ENCODE peak calls at places on chromosomes 6 and 20, in six cellular contexts. F, Q, Z, O, S and I are unnamed samples.

GRCh38 chr20:35253010-35253409 is 24.9 kb downstream of the MMP24OS start:
- DNase-seq in F (no peak), Q (no peak), Z (no peak), O (no peak), S (no peak), I (no peak)

GRCh38 chr20:46569961-46570360 is 19.5 kb upstream of the OCSTAMP start:
- DNase-seq in F (no peak), Q (no peak), Z (no peak), O (no peak), S (no peak), I (no peak)

GRCh38 chr20:4795394-4795793 is 73.7 kb downstream of the PRND start:
- DNase-seq in F (peak), Q (no peak), Z (peak), O (no peak), S (peak), I (peak)

GRCh38 chr6:98581725-98582124 is 252.6 kb upstream of the POU3F2 start:
- DNase-seq in F (no peak), Q (no peak), Z (peak), O (no peak), S (peak), I (no peak)

GRCh38 chr20:25864326-25864970 is 167.8 kb upstream of the ZNF337 start:
- DNase-seq in F (no peak), Q (no peak), Z (no peak), O (no peak), S (no peak), I (no peak)

GRCh38 chr6:146985111-146985510 is 219.1 kb upstream of the STXBP5 start:
- DNase-seq in F (no peak), Q (no peak), Z (no peak), O (no peak), S (no peak), I (no peak)

GRCh38 chr6:14178083-14178445 is 60.5 kb downstream of the CD83 start:
- DNase-seq in F (no peak), Q (no peak), Z (peak), O (no peak), S (no peak), I (no peak)

GRCh38 chr6:46090115-46091079 is 39.4 kb upstream of the ENPP4 start:
- DNase-seq in F (peak), Q (peak), Z (peak), O (peak), S (peak), I (peak)

GRCh38 chr6:98947411-98948292 is at the start of gene FBXL4:
- DNase-seq in F (peak), Q (peak), Z (peak), O (peak), S (peak), I (peak)

GRCh38 chr20:39875493-39876110 is 813.4 kb downstream of the MAFB start:
- DNase-seq in F (no peak), Q (no peak), Z (no peak), O (no peak), S (no peak), I (no peak)

GRCh38 chr6:43717822-43718221 is 30.2 kb upstream of the MRPS18A start:
- DNase-seq in F (no peak), Q (no peak), Z (no peak), O (no peak), S (no peak), I (no peak)

GRCh38 chr6:44867561-44868334 is 460.4 kb upstream of the RUNX2 start:
- DNase-seq in F (no peak), Q (no peak), Z (no peak), O (no peak), S (no peak), I (peak)

GRCh38 chr6:142903806-142904205 is 41.2 kb downstream of the HIVEP2 start:
- DNase-seq in F (no peak), Q (no peak), Z (peak), O (no peak), S (no peak), I (no peak)

GRCh38 chr20:47353697-47354387 is 2.7 kb downstream of the ZMYND8 start:
- DNase-seq in F (no peak), Q (no peak), Z (no peak), O (no peak), S (no peak), I (no peak)

GRCh38 chr20:49668181-49668877 is 45.3 kb downstream of the B4GALT5 start:
- DNase-seq in F (peak), Q (peak), Z (no peak), O (no peak), S (no peak), I (peak)

GRCh38 chr20:11331096-11331495 is 586.6 kb upstream of the BTBD3 start:
- DNase-seq in F (no peak), Q (no peak), Z (no peak), O (no peak), S (no peak), I (no peak)

GRCh38 chr6:110331816-110332215 is 26.3 kb downstream of the METTL24 start:
- DNase-seq in F (no peak), Q (no peak), Z (no peak), O (no peak), S (peak), I (no peak)

GRCh38 chr6:128067446-128068109 is 166.7 kb upstream of the THEMIS start:
- DNase-seq in F (no peak), Q (no peak), Z (no peak), O (no peak), S (no peak), I (no peak)